ENCODE peak calls at places on chromosomes 3 and 15, in nine cellular contexts. O is psoas muscle, W is sigmoid colon, M is Panc1, L is fibroblast of the aortic adventitia, F is neural progenitor cell, A is brain microvascular endothelial cell, P is stomach, R is iPS DF 6.9. Y is an unnamed sample.

GRCh38 chr3:169147246-169148008 is 516.1 kb downstream of the MECOM start:
- DNase-seq in O (peak; percentile 53), A (peak; percentile 67), M (no peak), F (peak; percentile 94), W (peak; percentile 63), P (peak; percentile 52), L (peak; percentile 79), R (peak; percentile 41), Y (peak; percentile 38)

GRCh38 chr15:74978503-74978902 is 16.9 kb upstream of the SCAMP5 start:
- DNase-seq in W (no peak), M (no peak), P (no peak), L (no peak), O (no peak), R (no peak), F (no peak), A (peak; percentile 69), Y (no peak)

GRCh38 chr3:186070996-186071395 is 37.9 kb downstream of the ETV5 start:
- DNase-seq in P (no peak), O (no peak), F (no peak), W (no peak), R (no peak), L (no peak), A (no peak), M (no peak), Y (no peak)

GRCh38 chr15:87269566-87269965 is 987.0 kb downstream of the NTRK3 start:
- DNase-seq in O (no peak), M (no peak), A (no peak), F (no peak), W (no peak), L (no peak), R (no peak), P (no peak), Y (no peak)

GRCh38 chr3:108088697-108089096 is 2.1 kb downstream of the CD47 start:
- DNase-seq in W (no peak), O (no peak), R (no peak), P (no peak), L (peak; percentile 34), F (no peak), A (no peak), M (no peak), Y (no peak)

GRCh38 chr3:64056616-64057165 is 33.4 kb upstream of the PSMD6 start:
- DNase-seq in P (no peak), O (no peak), L (peak; percentile 71), R (no peak), F (no peak), W (no peak), M (no peak), A (peak; percentile 11), Y (no peak)

GRCh38 chr3:7388026-7388425 is 527.1 kb downstream of the GRM7 start:
- DNase-seq in L (no peak), M (no peak), O (no peak), P (no peak), F (no peak), R (no peak), A (no peak), W (no peak), Y (no peak)

GRCh38 chr3:134318166-134318565 is 56.1 kb downstream of the AMOTL2 start:
- DNase-seq in R (no peak), O (no peak), W (no peak), L (no peak), M (no peak), F (no peak), P (no peak), A (no peak), Y (no peak)

GRCh38 chr15:53811530-53811929 is 52.1 kb upstream of the WDR72 start:
- DNase-seq in A (no peak), W (no peak), P (no peak), F (peak; percentile 12), R (no peak), L (peak; percentile 0), M (no peak), O (no peak), Y (no peak)

GRCh38 chr3:43794776-43795175 is 104.0 kb downstream of the ABHD5 start:
- DNase-seq in O (no peak), F (no peak), W (no peak), R (no peak), L (peak; percentile 79), P (no peak), M (no peak), A (no peak), Y (no peak)

GRCh38 chr15:71048913-71049675 is 66.2 kb upstream of the THSD4 start:
- DNase-seq in F (no peak), P (no peak), O (no peak), W (no peak), A (peak; percentile 91), L (peak; percentile 99), M (no peak), R (no peak), Y (no peak)

GRCh38 chr15:70421197-70421482 is 323.4 kb upstream of the TLE3 start:
- DNase-seq in P (peak; percentile 54), O (no peak), W (no peak), R (no peak), M (no peak), F (no peak), A (no peak), L (no peak), Y (no peak)

GRCh38 chr3:102180291-102180931 is 254.4 kb upstream of the ZPLD1 start:
- DNase-seq in O (no peak), P (no peak), R (no peak), L (peak; percentile 94), M (no peak), F (no peak), A (peak; percentile 86), W (no peak), Y (no peak)

GRCh38 chr3:123769360-123769743 is 114.8 kb downstream of the MYLK start:
- DNase-seq in A (no peak), F (no peak), O (no peak), L (no peak), R (no peak), P (no peak), W (no peak), M (no peak), Y (no peak)

GRCh38 chr15:50218691-50219090 is 36.7 kb downstream of the SLC27A2 start:
- DNase-seq in R (no peak), L (no peak), A (no peak), W (no peak), F (no peak), O (no peak), P (no peak), M (no peak), Y (no peak)

GRCh38 chr15:68383161-68384074 is 48.5 kb downstream of the ITGA11 start:
- DNase-seq in R (peak; percentile 16), L (peak; percentile 47), O (no peak), P (peak; percentile 26), W (peak; percentile 29), A (no peak), F (peak; percentile 54), M (no peak), Y (peak; percentile 56)

GRCh38 chr15:38533926-38534325 is 30.7 kb downstream of the RASGRP1 start:
- DNase-seq in L (no peak), O (no peak), W (no peak), F (no peak), P (no peak), M (no peak), R (no peak), A (no peak), Y (no peak)

GRCh38 chr3:106794442-106794841 is 582.8 kb upstream of the CCDC54 start:
- DNase-seq in A (no peak), M (no peak), R (no peak), W (no peak), P (no peak), L (peak; percentile 28), O (no peak), F (no peak), Y (no peak)

GRCh38 chr3:146814601-146815315 is 209.6 kb upstream of the PLSCR5 start:
- DNase-seq in O (no peak), A (peak; percentile 62), P (no peak), R (no peak), M (no peak), F (no peak), W (no peak), L (peak; percentile 71), Y (no peak)

GRCh38 chr3:51984269-51984647 is 923 bp downstream of the ACY1 start:
- DNase-seq in P (no peak), W (no peak), R (no peak), L (no peak), O (no peak), A (no peak), M (no peak), F (no peak), Y (no peak)
- H3K4me3 ChIP-seq in P (no peak overlapping the region), W (no peak overlapping the region), R (no peak overlapping the region), L (peak overlapping the region; percentile 62), O (peak overlapping the region; percentile 84), A (no peak overlapping the region), M (peak overlapping the region; percentile 73), F (no peak overlapping the region), Y (no peak overlapping the region)

GRCh38 chr3:9810846-9811245 is 784 bp downstream of the TTLL3 start:
- DNase-seq in A (no peak), P (no peak), R (no peak), L (peak; percentile 23), W (no peak), O (no peak), F (no peak), M (no peak), Y (no peak)
- H3K4me3 ChIP-seq in A (peak overlapping the region; percentile 54), P (peak overlapping the region; percentile 66), R (no peak overlapping the region), L (peak overlapping the region; percentile 65), W (peak overlapping the region; percentile 89), O (peak overlapping the region; percentile 87), F (peak overlapping the region; percentile 69), M (peak overlapping the region; percentile 52), Y (no peak overlapping the region)

GRCh38 chr3:52298147-52299098 is 10.8 kb downstream of the GLYCTK start:
- DNase-seq in M (no peak), L (no peak), P (no peak), O (no peak), R (no peak), F (peak; percentile 76), A (no peak), W (no peak), Y (peak; percentile 60)

GRCh38 chr3:52301042-52301441 is 13.4 kb downstream of the GLYCTK start:
- DNase-seq in F (no peak), P (no peak), A (no peak), O (no peak), M (no peak), L (no peak), W (no peak), R (no peak), Y (no peak)

GRCh38 chr3:52299247-52299657 is 11.6 kb downstream of the GLYCTK start:
- DNase-seq in A (no peak), M (no peak), R (no peak), O (no peak), P (no peak), F (peak; percentile 56), W (no peak), L (no peak), Y (no peak)

GRCh38 chr3:52297242-52298146 is 9.9 kb downstream of the GLYCTK start:
- DNase-seq in R (no peak), W (no peak), O (no peak), F (no peak), P (no peak), A (no peak), M (no peak), L (no peak), Y (no peak)

GRCh38 chr3:52299815-52300611 is 12.4 kb downstream of the GLYCTK start:
- DNase-seq in A (peak; percentile 39), F (peak; percentile 62), P (peak; percentile 62), W (no peak), R (no peak), M (no peak), O (no peak), L (peak; percentile 49), Y (peak; percentile 96)
- H3K4me3 ChIP-seq in A (no peak overlapping the region), F (peak overlapping the region; percentile 52), P (no peak overlapping the region), W (no peak overlapping the region), R (peak overlapping the region; percentile 1), M (no peak overlapping the region), O (no peak overlapping the region), L (no peak overlapping the region), Y (no peak overlapping the region)

GRCh38 chr15:41512512-41513281 is 930 bp downstream of the LTK start:
- DNase-seq in P (peak; percentile 55), A (no peak), L (no peak), F (peak; percentile 28), M (no peak), R (no peak), W (no peak), O (no peak), Y (peak; percentile 15)
- H3K4me3 ChIP-seq in P (peak overlapping the region; percentile 45), A (peak overlapping the region; percentile 37), L (no peak overlapping the region), F (peak overlapping the region; percentile 42), M (no peak overlapping the region), R (peak overlapping the region; percentile 13), W (peak overlapping the region; percentile 36), O (peak overlapping the region; percentile 54), Y (peak overlapping the region; percentile 27)

Y was measured in testis.